ENCODE peak calls at places on chromosomes 16 and 17, in ten cellular contexts. C is stimulated activated CD8-positive, alpha-beta memory T cell treated with anti-CD3 and anti-CD28 coated beads, Interleukin-12 subunit alpha, Interleukin-12 subunit beta, amount 100 ng/mL, for 1 hour; R is fibroblast of the conjunctiva; Q is NCI-H2171; B is MM.1S; S is RWPE1; Y is IMR-90; L is lung microvascular endothelial cell; A is effector memory CD8-positive, alpha-beta T cell; U is stimulated activated naive CD8-positive, alpha-beta T cell treated with anti-CD3 and anti-CD28 coated beads, Interleukin-15, Interleukin-2, amounts not matched to agents 100 U/mL and 50 U/mL, for 24 hours. G is an unnamed sample.
A peak's percentile ranks its signal among the peaks of the same experiment; 100 is the strongest.

GRCh38 chr17:72602517-72603345 is 481.9 kb downstream of the SOX9 start:
- DNase-seq in A (no peak), S (no peak), U (no peak), L (no peak), Q (no peak), R (no peak), B (peak; percentile 92), Y (peak; percentile 73), C (no peak), G (no peak)

GRCh38 chr17:41581366-41582060 is 5.2 kb downstream of the KRT14 start:
- DNase-seq in L (no peak), S (peak; percentile 28), Q (no peak), C (no peak), B (no peak), Y (no peak), U (no peak), A (no peak), R (no peak), G (no peak)

GRCh38 chr16:11417487-11417886 is 72.2 kb downstream of the RMI2 start:
- DNase-seq in A (no peak), C (no peak), S (no peak), Q (no peak), B (no peak), U (no peak), Y (no peak), L (no peak), R (no peak), G (no peak)

GRCh38 chr17:39739885-39740356 is 2.2 kb downstream of the GRB7 start:
- DNase-seq in A (no peak), L (no peak), B (no peak), Q (no peak), U (no peak), C (no peak), S (peak; percentile 54), Y (no peak), R (no peak), G (no peak)

GRCh38 chr16:4511441-4512082 is 27.0 kb downstream of the CDIP1 start:
- DNase-seq in B (peak; percentile 10), L (peak; percentile 58), U (peak; percentile 30), Q (peak; percentile 46), Y (peak; percentile 39), R (no peak), C (no peak), A (no peak), S (peak; percentile 41), G (peak; percentile 64)

GRCh38 chr17:48631693-48632578 is 5.8 kb upstream of the HOXB9 start:
- DNase-seq in B (no peak), L (no peak), U (no peak), C (no peak), Y (no peak), R (no peak), Q (no peak), A (no peak), S (no peak), G (no peak)

GRCh38 chr17:68592667-68593330 is 8.4 kb downstream of the FAM20A start:
- DNase-seq in B (no peak), Q (peak; percentile 26), R (peak; percentile 51), L (no peak), C (no peak), Y (no peak), U (no peak), S (no peak), A (no peak), G (peak; percentile 55)

GRCh38 chr16:15043344-15043743 is 12.5 kb downstream of the NTAN1 start:
- DNase-seq in L (no peak), A (no peak), Q (no peak), C (no peak), R (no peak), Y (peak; percentile 25), U (no peak), B (no peak), S (peak; percentile 38), G (no peak)